ENCODE peak calls at places on chromosomes 4 and X, in four cellular contexts. X is ovary, Z is foreskin keratinocyte, S is pancreas. B is an unnamed sample.
A peak's percentile ranks its signal among the peaks of the same experiment; 100 is the strongest.

GRCh38 chr4:47686294-47686872 is 151.5 kb downstream of the CORIN start:
- DNase-seq in X (no peak), Z (no peak), S (no peak), B (peak; percentile 43)

GRCh38 chr4:126223784-126224407 is 909.1 kb downstream of the FAT4 start:
- DNase-seq in X (no peak), Z (no peak), S (no peak), B (no peak)

GRCh38 chrX:13649823-13650222 is 3.1 kb upstream of the TCEANC start:
- DNase-seq in X (no peak), Z (no peak), S (no peak), B (no peak)

GRCh38 chr4:8330821-8331566 is 61.4 kb downstream of the HTRA3 start:
- DNase-seq in X (peak; percentile 33), Z (no peak), S (peak; percentile 36), B (peak; percentile 81)

GRCh38 chr4:122819708-122820449 is 6.8 kb upstream of the FGF2 start:
- DNase-seq in X (no peak), Z (peak; percentile 6), S (no peak), B (no peak)

GRCh38 chr4:133594246-133595207 is 445.4 kb downstream of the PCDH10 start:
- DNase-seq in X (no peak), Z (peak; percentile 63), S (no peak), B (no peak)

GRCh38 chr4:118398226-118399090 is 45.7 kb upstream of the PRSS12 start:
- DNase-seq in X (no peak), Z (no peak), S (no peak), B (no peak)

GRCh38 chrX:74492720-74493201 is 71.5 kb downstream of the SLC16A2 start:
- DNase-seq in X (no peak), Z (no peak), S (no peak), B (peak; percentile 32)

GRCh38 chr4:40182979-40183378 is 13.9 kb upstream of the RHOH start:
- DNase-seq in X (no peak), Z (no peak), S (no peak), B (no peak)

GRCh38 chr4:181520790-181521189 is 722.4 kb upstream of the TENM3 start:
- DNase-seq in X (no peak), Z (no peak), S (no peak), B (no peak)

GRCh38 chrX:78650906-78651437 is 8.2 kb downstream of the RTL3 start:
- DNase-seq in X (no peak), Z (no peak), S (no peak), B (no peak)

GRCh38 chrX:45850197-45850774 is 649.6 kb upstream of the DIPK2B start:
- DNase-seq in X (no peak), Z (no peak), S (no peak), B (peak; percentile 15)

GRCh38 chrX:14886252-14886651 is 13.0 kb downstream of the MOSPD2 start:
- DNase-seq in X (no peak), Z (no peak), S (no peak), B (peak; percentile 53)

GRCh38 chr4:153512952-153513500 is 46.9 kb downstream of the TMEM131L start:
- DNase-seq in X (no peak), Z (no peak), S (no peak), B (no peak)

GRCh38 chrX:108399427-108400165 is 38.6 kb downstream of the COL4A6 start:
- DNase-seq in X (no peak), Z (peak; percentile 70), S (no peak), B (no peak)

GRCh38 chr4:172899861-172900260 is 268.8 kb upstream of the GALNT7 start:
- DNase-seq in X (no peak), Z (peak; percentile 13), S (no peak), B (no peak)

GRCh38 chr4:109171098-109171497 is 131.4 kb downstream of the COL25A1 start:
- DNase-seq in X (no peak), Z (peak; percentile 57), S (no peak), B (no peak)

DNA sequence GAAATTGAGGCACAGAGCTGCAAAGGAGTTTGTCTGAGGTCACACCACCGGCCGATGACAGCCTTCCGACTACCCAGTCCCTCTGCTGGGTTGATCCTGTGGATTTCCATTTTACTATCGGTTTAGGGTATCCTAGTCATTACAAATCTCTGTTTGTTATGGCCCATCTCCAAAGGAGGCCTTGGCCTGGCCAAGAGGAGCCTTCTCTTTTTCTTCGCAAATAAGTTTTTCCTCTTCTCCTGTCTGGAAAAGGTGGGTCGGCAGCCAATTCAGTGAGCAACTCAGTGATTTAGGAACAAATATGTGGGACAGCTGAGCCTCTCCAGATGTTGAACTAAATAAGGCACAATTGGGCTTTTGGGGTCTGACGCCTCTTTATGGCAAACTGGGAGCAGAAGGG is 169.2 kb upstream of the RBPJ start:
- DNase-seq in X (peak; percentile 23), Z (no peak), S (no peak), B (no peak)
- H3K27me3 ChIP-seq in X (no peaks in the 10 kb centered on the region), Z (peaks cover 31% of the 10 kb centered on the region), S (no peaks in the 10 kb centered on the region), B (no peaks in the 10 kb centered on the region)

GRCh38 chr4:167622481-167623240 is 388.4 kb upstream of the SPOCK3 start:
- DNase-seq in X (no peak), Z (no peak), S (peak; percentile 71), B (peak; percentile 39)
- TF ChIP-seq CTCF in X (no peak), Z (peak; percentile 70), S (peak; percentile 62), B (peak; percentile 14)

GRCh38 chr4:56657818-56658217 is 23.3 kb downstream of the HOPX start:
- DNase-seq in X (no peak), Z (no peak), S (no peak), B (no peak)
- H3K27me3 ChIP-seq in X (peaks cover 2% of the 10 kb centered on the region), Z (peaks cover 55% of the 10 kb centered on the region), S (no peaks in the 10 kb centered on the region), B (no peaks in the 10 kb centered on the region)

GRCh38 chrX:54922547-54922946 is 1.9 kb downstream of the TRO start:
- DNase-seq in X (no peak), Z (no peak), S (no peak), B (no peak)

GRCh38 chrX:54921427-54922021 is 900 bp downstream of the TRO start:
- DNase-seq in X (peak; percentile 68), Z (no peak), S (no peak), B (peak; percentile 67)

GRCh38 chrX:54923376-54923775 is 2.8 kb downstream of the TRO start:
- DNase-seq in X (no peak), Z (no peak), S (no peak), B (no peak)

DNA sequence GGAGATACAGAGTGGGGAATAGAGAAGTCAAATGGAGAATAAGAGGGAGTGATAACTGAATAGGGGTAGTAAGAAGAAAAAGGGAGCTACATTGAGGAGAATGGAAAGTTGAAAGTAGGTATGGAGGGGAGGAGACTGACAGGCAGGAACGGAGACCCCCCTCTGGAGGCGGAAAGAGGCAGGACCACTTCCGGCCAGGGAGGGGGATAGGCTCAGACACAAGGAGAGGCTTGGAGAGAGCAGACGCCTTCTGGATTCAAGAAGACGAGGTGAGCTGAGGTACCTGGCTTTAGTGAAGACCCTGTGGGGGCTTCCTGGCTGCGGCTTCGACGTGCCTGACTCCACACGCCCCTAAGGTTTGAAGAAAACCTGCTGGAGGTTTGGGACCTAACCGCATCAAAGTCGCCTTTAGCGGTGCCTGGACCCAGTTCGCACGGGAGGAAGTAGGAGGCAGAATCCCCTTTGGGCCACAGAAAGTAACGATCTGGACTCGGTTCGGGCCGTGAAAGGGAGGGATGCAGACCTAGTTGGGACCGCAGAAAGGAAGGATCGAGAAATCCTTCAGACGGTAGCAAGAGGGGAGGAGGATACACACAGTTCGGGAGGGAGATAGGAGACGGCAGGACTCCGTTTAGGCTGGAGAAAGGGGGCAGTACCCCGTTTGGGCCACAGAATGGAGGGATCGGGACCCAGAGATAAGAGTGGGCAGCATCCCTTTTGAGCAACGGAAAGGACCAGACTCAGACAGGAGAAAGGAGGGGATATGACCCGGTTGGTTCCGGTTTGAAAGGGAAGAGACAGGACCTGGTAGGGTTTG is at the start of gene TRO:
- DNase-seq in X (no peak), Z (no peak), S (no peak), B (no peak)
- TF ChIP-seq CTCF in X (no peak), Z (no peak), S (no peak), B (no peak)

GRCh38 chr4:68447201-68447600 is at the start of gene TMPRSS11E:
- DNase-seq in X (no peak), Z (no peak), S (no peak), B (no peak)

GRCh38 chr4:68451246-68452211 is 4.3 kb downstream of the TMPRSS11E start:
- DNase-seq in X (no peak), Z (peak; percentile 63), S (no peak), B (no peak)
- H3K27me3 ChIP-seq in X (no peaks in the 10 kb centered on the region), Z (no peaks in the 10 kb centered on the region), S (no peaks in the 10 kb centered on the region), B (no peaks in the 10 kb centered on the region)

DNA sequence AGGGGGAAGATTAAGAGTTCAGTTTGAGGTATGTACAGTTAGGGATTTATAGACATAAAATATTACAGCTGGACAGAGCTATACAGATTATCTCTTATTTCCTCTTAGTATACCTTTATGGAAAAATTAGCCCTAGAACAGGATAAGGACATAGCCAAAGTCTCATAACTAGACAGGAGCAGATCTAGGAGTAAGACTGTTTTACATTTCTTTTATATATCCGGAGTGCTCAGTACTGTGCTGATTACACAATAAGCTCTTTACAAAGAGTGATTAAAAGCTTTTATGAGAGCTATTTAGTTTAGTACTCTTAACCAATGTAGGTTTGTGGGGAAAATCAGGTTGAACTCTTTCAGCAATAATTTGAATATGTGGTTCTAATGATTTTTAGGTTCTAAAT is 105.8 kb downstream of the TBX22 start:
- DNase-seq in X (no peak), Z (no peak), S (no peak), B (no peak)
- TF ChIP-seq CTCF in X (no peak), Z (no peak), S (no peak), B (no peak)

B was measured in thyroid gland.